ENCODE peak calls at places on chromosomes 7 and 10, in six cellular contexts. One of them, this sample, is unnamed.

GRCh38 chr7:101106387-101106786 is 20.5 kb upstream of the SERPINE1 start:
- DNase-seq in effector CD4-positive, alpha-beta T cell: no peak
- DNase-seq in AG08396: no peak
- DNase-seq in stimulated activated CD4-positive, alpha-beta T cell treated with anti-CD3 and anti-CD28 coated beads, Interleukin-2, amount 100 ng/mL, for 48 hours: no peak
- DNase-seq in stimulated activated CD8-positive, alpha-beta memory T cell treated with anti-CD3 and anti-CD28 coated beads, Interleukin-2, amount 100 ng/mL, for 1 hour: no peak
- DNase-seq in naive thymus-derived CD8-positive, alpha-beta T cell: no peak
- DNase-seq in this sample: no peak

GRCh38 chr10:28241766-28242399 is 61.0 kb downstream of the MPP7 start:
- DNase-seq in stimulated activated CD8-positive, alpha-beta memory T cell treated with anti-CD3 and anti-CD28 coated beads, Interleukin-2, amount 100 ng/mL, for 1 hour: no peak
- DNase-seq in naive thymus-derived CD8-positive, alpha-beta T cell: peak; percentile 53
- DNase-seq in stimulated activated CD4-positive, alpha-beta T cell treated with anti-CD3 and anti-CD28 coated beads, Interleukin-2, amount 100 ng/mL, for 48 hours: peak; percentile 37
- DNase-seq in AG08396: peak; percentile 44
- DNase-seq in effector CD4-positive, alpha-beta T cell: peak; percentile 31
- DNase-seq in this sample: no peak

GRCh38 chr10:67763499-67764011 is 67.6 kb upstream of the CTNNA3 start:
- DNase-seq in stimulated activated CD4-positive, alpha-beta T cell treated with anti-CD3 and anti-CD28 coated beads, Interleukin-2, amount 100 ng/mL, for 48 hours: peak; percentile 71
- DNase-seq in stimulated activated CD8-positive, alpha-beta memory T cell treated with anti-CD3 and anti-CD28 coated beads, Interleukin-2, amount 100 ng/mL, for 1 hour: peak; percentile 71
- DNase-seq in naive thymus-derived CD8-positive, alpha-beta T cell: peak; percentile 89
- DNase-seq in effector CD4-positive, alpha-beta T cell: peak; percentile 59
- DNase-seq in AG08396: peak; percentile 67
- DNase-seq in this sample: peak; percentile 43

GRCh38 chr10:8061274-8062211 is 7.1 kb downstream of the GATA3 start:
- DNase-seq in naive thymus-derived CD8-positive, alpha-beta T cell: peak; percentile 68
- DNase-seq in stimulated activated CD4-positive, alpha-beta T cell treated with anti-CD3 and anti-CD28 coated beads, Interleukin-2, amount 100 ng/mL, for 48 hours: no peak
- DNase-seq in AG08396: no peak
- DNase-seq in stimulated activated CD8-positive, alpha-beta memory T cell treated with anti-CD3 and anti-CD28 coated beads, Interleukin-2, amount 100 ng/mL, for 1 hour: no peak
- DNase-seq in effector CD4-positive, alpha-beta T cell: peak; percentile 40
- DNase-seq in this sample: no peak

GRCh38 chr7:52723606-52724005 is 311.8 kb upstream of the POM121L12 start:
- DNase-seq in AG08396: no peak
- DNase-seq in stimulated activated CD4-positive, alpha-beta T cell treated with anti-CD3 and anti-CD28 coated beads, Interleukin-2, amount 100 ng/mL, for 48 hours: no peak
- DNase-seq in effector CD4-positive, alpha-beta T cell: no peak
- DNase-seq in naive thymus-derived CD8-positive, alpha-beta T cell: no peak
- DNase-seq in stimulated activated CD8-positive, alpha-beta memory T cell treated with anti-CD3 and anti-CD28 coated beads, Interleukin-2, amount 100 ng/mL, for 1 hour: no peak
- DNase-seq in this sample: no peak

GRCh38 chr7:113775401-113775800 is 143.4 kb downstream of the PPP1R3A start:
- DNase-seq in effector CD4-positive, alpha-beta T cell: no peak
- DNase-seq in stimulated activated CD4-positive, alpha-beta T cell treated with anti-CD3 and anti-CD28 coated beads, Interleukin-2, amount 100 ng/mL, for 48 hours: no peak
- DNase-seq in naive thymus-derived CD8-positive, alpha-beta T cell: no peak
- DNase-seq in AG08396: no peak
- DNase-seq in stimulated activated CD8-positive, alpha-beta memory T cell treated with anti-CD3 and anti-CD28 coated beads, Interleukin-2, amount 100 ng/mL, for 1 hour: no peak
- DNase-seq in this sample: no peak

GRCh38 chr7:115976651-115977050 is 53.9 kb downstream of the TFEC start:
- DNase-seq in AG08396: no peak
- DNase-seq in effector CD4-positive, alpha-beta T cell: no peak
- DNase-seq in naive thymus-derived CD8-positive, alpha-beta T cell: no peak
- DNase-seq in stimulated activated CD4-positive, alpha-beta T cell treated with anti-CD3 and anti-CD28 coated beads, Interleukin-2, amount 100 ng/mL, for 48 hours: no peak
- DNase-seq in stimulated activated CD8-positive, alpha-beta memory T cell treated with anti-CD3 and anti-CD28 coated beads, Interleukin-2, amount 100 ng/mL, for 1 hour: no peak
- DNase-seq in this sample: no peak

GRCh38 chr7:29319719-29320521 is 125.3 kb downstream of the CHN2 start:
- DNase-seq in AG08396: no peak
- DNase-seq in effector CD4-positive, alpha-beta T cell: no peak
- DNase-seq in naive thymus-derived CD8-positive, alpha-beta T cell: no peak
- DNase-seq in stimulated activated CD4-positive, alpha-beta T cell treated with anti-CD3 and anti-CD28 coated beads, Interleukin-2, amount 100 ng/mL, for 48 hours: no peak
- DNase-seq in stimulated activated CD8-positive, alpha-beta memory T cell treated with anti-CD3 and anti-CD28 coated beads, Interleukin-2, amount 100 ng/mL, for 1 hour: no peak
- DNase-seq in this sample: no peak

GRCh38 chr10:6660460-6660859 is 80.4 kb upstream of the PRKCQ start:
- DNase-seq in naive thymus-derived CD8-positive, alpha-beta T cell: no peak
- DNase-seq in AG08396: no peak
- DNase-seq in stimulated activated CD4-positive, alpha-beta T cell treated with anti-CD3 and anti-CD28 coated beads, Interleukin-2, amount 100 ng/mL, for 48 hours: no peak
- DNase-seq in stimulated activated CD8-positive, alpha-beta memory T cell treated with anti-CD3 and anti-CD28 coated beads, Interleukin-2, amount 100 ng/mL, for 1 hour: no peak
- DNase-seq in effector CD4-positive, alpha-beta T cell: no peak
- DNase-seq in this sample: no peak

GRCh38 chr7:134302120-134302519 is 14.6 kb downstream of the SLC35B4 start:
- DNase-seq in effector CD4-positive, alpha-beta T cell: no peak
- DNase-seq in AG08396: peak; percentile 13
- DNase-seq in stimulated activated CD8-positive, alpha-beta memory T cell treated with anti-CD3 and anti-CD28 coated beads, Interleukin-2, amount 100 ng/mL, for 1 hour: no peak
- DNase-seq in naive thymus-derived CD8-positive, alpha-beta T cell: no peak
- DNase-seq in stimulated activated CD4-positive, alpha-beta T cell treated with anti-CD3 and anti-CD28 coated beads, Interleukin-2, amount 100 ng/mL, for 48 hours: no peak
- DNase-seq in this sample: no peak

GRCh38 chr10:4623757-4624420 is 202.1 kb upstream of the AKR1E2 start:
- DNase-seq in stimulated activated CD4-positive, alpha-beta T cell treated with anti-CD3 and anti-CD28 coated beads, Interleukin-2, amount 100 ng/mL, for 48 hours: no peak
- DNase-seq in stimulated activated CD8-positive, alpha-beta memory T cell treated with anti-CD3 and anti-CD28 coated beads, Interleukin-2, amount 100 ng/mL, for 1 hour: no peak
- DNase-seq in naive thymus-derived CD8-positive, alpha-beta T cell: no peak
- DNase-seq in effector CD4-positive, alpha-beta T cell: no peak
- DNase-seq in AG08396: no peak
- DNase-seq in this sample: no peak

GRCh38 chr7:118858651-118859149 is 634.2 kb downstream of the ANKRD7 start:
- DNase-seq in AG08396: no peak
- DNase-seq in naive thymus-derived CD8-positive, alpha-beta T cell: no peak
- DNase-seq in effector CD4-positive, alpha-beta T cell: no peak
- DNase-seq in stimulated activated CD4-positive, alpha-beta T cell treated with anti-CD3 and anti-CD28 coated beads, Interleukin-2, amount 100 ng/mL, for 48 hours: no peak
- DNase-seq in stimulated activated CD8-positive, alpha-beta memory T cell treated with anti-CD3 and anti-CD28 coated beads, Interleukin-2, amount 100 ng/mL, for 1 hour: no peak
- DNase-seq in this sample: no peak

GRCh38 chr10:132376394-132376851 is 20.6 kb upstream of the PWWP2B start:
- DNase-seq in stimulated activated CD8-positive, alpha-beta memory T cell treated with anti-CD3 and anti-CD28 coated beads, Interleukin-2, amount 100 ng/mL, for 1 hour: no peak
- DNase-seq in naive thymus-derived CD8-positive, alpha-beta T cell: no peak
- DNase-seq in AG08396: no peak
- DNase-seq in effector CD4-positive, alpha-beta T cell: no peak
- DNase-seq in stimulated activated CD4-positive, alpha-beta T cell treated with anti-CD3 and anti-CD28 coated beads, Interleukin-2, amount 100 ng/mL, for 48 hours: no peak
- DNase-seq in this sample: no peak

GRCh38 chr10:33052476-33052875 is 94.4 kb upstream of the ITGB1 start:
- DNase-seq in naive thymus-derived CD8-positive, alpha-beta T cell: no peak
- DNase-seq in effector CD4-positive, alpha-beta T cell: no peak
- DNase-seq in stimulated activated CD4-positive, alpha-beta T cell treated with anti-CD3 and anti-CD28 coated beads, Interleukin-2, amount 100 ng/mL, for 48 hours: no peak
- DNase-seq in AG08396: no peak
- DNase-seq in stimulated activated CD8-positive, alpha-beta memory T cell treated with anti-CD3 and anti-CD28 coated beads, Interleukin-2, amount 100 ng/mL, for 1 hour: no peak
- DNase-seq in this sample: no peak

GRCh38 chr7:139680676-139681462 is 96.9 kb downstream of the HIPK2 start:
- DNase-seq in stimulated activated CD8-positive, alpha-beta memory T cell treated with anti-CD3 and anti-CD28 coated beads, Interleukin-2, amount 100 ng/mL, for 1 hour: peak; percentile 34
- DNase-seq in naive thymus-derived CD8-positive, alpha-beta T cell: no peak
- DNase-seq in AG08396: peak; percentile 84
- DNase-seq in stimulated activated CD4-positive, alpha-beta T cell treated with anti-CD3 and anti-CD28 coated beads, Interleukin-2, amount 100 ng/mL, for 48 hours: peak; percentile 70
- DNase-seq in effector CD4-positive, alpha-beta T cell: peak; percentile 12
- DNase-seq in this sample: no peak

GRCh38 chr10:35898722-35899485 is 256.8 kb upstream of the FZD8 start:
- DNase-seq in effector CD4-positive, alpha-beta T cell: no peak
- DNase-seq in stimulated activated CD4-positive, alpha-beta T cell treated with anti-CD3 and anti-CD28 coated beads, Interleukin-2, amount 100 ng/mL, for 48 hours: no peak
- DNase-seq in AG08396: no peak
- DNase-seq in stimulated activated CD8-positive, alpha-beta memory T cell treated with anti-CD3 and anti-CD28 coated beads, Interleukin-2, amount 100 ng/mL, for 1 hour: no peak
- DNase-seq in naive thymus-derived CD8-positive, alpha-beta T cell: no peak
- DNase-seq in this sample: no peak

GRCh38 chr10:483266-483665 is 206.2 kb downstream of the DIP2C start:
- DNase-seq in AG08396: no peak
- DNase-seq in naive thymus-derived CD8-positive, alpha-beta T cell: no peak
- DNase-seq in stimulated activated CD4-positive, alpha-beta T cell treated with anti-CD3 and anti-CD28 coated beads, Interleukin-2, amount 100 ng/mL, for 48 hours: no peak
- DNase-seq in effector CD4-positive, alpha-beta T cell: no peak
- DNase-seq in stimulated activated CD8-positive, alpha-beta memory T cell treated with anti-CD3 and anti-CD28 coated beads, Interleukin-2, amount 100 ng/mL, for 1 hour: no peak
- DNase-seq in this sample: no peak

GRCh38 chr7:42272793-42273665 is 36.0 kb upstream of the GLI3 start:
- DNase-seq in stimulated activated CD8-positive, alpha-beta memory T cell treated with anti-CD3 and anti-CD28 coated beads, Interleukin-2, amount 100 ng/mL, for 1 hour: no peak
- DNase-seq in effector CD4-positive, alpha-beta T cell: no peak
- DNase-seq in naive thymus-derived CD8-positive, alpha-beta T cell: no peak
- DNase-seq in stimulated activated CD4-positive, alpha-beta T cell treated with anti-CD3 and anti-CD28 coated beads, Interleukin-2, amount 100 ng/mL, for 48 hours: no peak
- DNase-seq in AG08396: peak; percentile 22
- DNase-seq in this sample: no peak

GRCh38 chr10:22370320-22370719 is 25.0 kb downstream of the SPAG6 start:
- DNase-seq in naive thymus-derived CD8-positive, alpha-beta T cell: no peak
- DNase-seq in effector CD4-positive, alpha-beta T cell: no peak
- DNase-seq in stimulated activated CD4-positive, alpha-beta T cell treated with anti-CD3 and anti-CD28 coated beads, Interleukin-2, amount 100 ng/mL, for 48 hours: no peak
- DNase-seq in AG08396: no peak
- DNase-seq in stimulated activated CD8-positive, alpha-beta memory T cell treated with anti-CD3 and anti-CD28 coated beads, Interleukin-2, amount 100 ng/mL, for 1 hour: no peak
- DNase-seq in this sample: no peak

GRCh38 chr10:21368022-21368582 is 157.4 kb downstream of the SKIDA1 start:
- DNase-seq in stimulated activated CD8-positive, alpha-beta memory T cell treated with anti-CD3 and anti-CD28 coated beads, Interleukin-2, amount 100 ng/mL, for 1 hour: no peak
- DNase-seq in effector CD4-positive, alpha-beta T cell: no peak
- DNase-seq in stimulated activated CD4-positive, alpha-beta T cell treated with anti-CD3 and anti-CD28 coated beads, Interleukin-2, amount 100 ng/mL, for 48 hours: no peak
- DNase-seq in AG08396: no peak
- DNase-seq in naive thymus-derived CD8-positive, alpha-beta T cell: no peak
- DNase-seq in this sample: no peak

GRCh38 chr7:56218510-56218909 is 102.3 kb upstream of the NUPR2 start:
- DNase-seq in stimulated activated CD8-positive, alpha-beta memory T cell treated with anti-CD3 and anti-CD28 coated beads, Interleukin-2, amount 100 ng/mL, for 1 hour: no peak
- DNase-seq in stimulated activated CD4-positive, alpha-beta T cell treated with anti-CD3 and anti-CD28 coated beads, Interleukin-2, amount 100 ng/mL, for 48 hours: no peak
- DNase-seq in effector CD4-positive, alpha-beta T cell: no peak
- DNase-seq in naive thymus-derived CD8-positive, alpha-beta T cell: no peak
- DNase-seq in AG08396: no peak
- DNase-seq in this sample: no peak

GRCh38 chr7:1966631-1967200 is 266.0 kb downstream of the MAD1L1 start:
- DNase-seq in AG08396: no peak
- DNase-seq in naive thymus-derived CD8-positive, alpha-beta T cell: no peak
- DNase-seq in stimulated activated CD8-positive, alpha-beta memory T cell treated with anti-CD3 and anti-CD28 coated beads, Interleukin-2, amount 100 ng/mL, for 1 hour: no peak
- DNase-seq in stimulated activated CD4-positive, alpha-beta T cell treated with anti-CD3 and anti-CD28 coated beads, Interleukin-2, amount 100 ng/mL, for 48 hours: no peak
- DNase-seq in effector CD4-positive, alpha-beta T cell: no peak
- DNase-seq in this sample: no peak

GRCh38 chr10:25536027-25536426 is 361.2 kb downstream of the GPR158 start:
- DNase-seq in AG08396: no peak
- DNase-seq in stimulated activated CD8-positive, alpha-beta memory T cell treated with anti-CD3 and anti-CD28 coated beads, Interleukin-2, amount 100 ng/mL, for 1 hour: no peak
- DNase-seq in effector CD4-positive, alpha-beta T cell: no peak
- DNase-seq in naive thymus-derived CD8-positive, alpha-beta T cell: no peak
- DNase-seq in stimulated activated CD4-positive, alpha-beta T cell treated with anti-CD3 and anti-CD28 coated beads, Interleukin-2, amount 100 ng/mL, for 48 hours: no peak
- DNase-seq in this sample: no peak

GRCh38 chr10:3273966-3274365 is 101.4 kb upstream of the PITRM1 start:
- DNase-seq in effector CD4-positive, alpha-beta T cell: no peak
- DNase-seq in naive thymus-derived CD8-positive, alpha-beta T cell: no peak
- DNase-seq in AG08396: no peak
- DNase-seq in stimulated activated CD4-positive, alpha-beta T cell treated with anti-CD3 and anti-CD28 coated beads, Interleukin-2, amount 100 ng/mL, for 48 hours: no peak
- DNase-seq in stimulated activated CD8-positive, alpha-beta memory T cell treated with anti-CD3 and anti-CD28 coated beads, Interleukin-2, amount 100 ng/mL, for 1 hour: no peak
- DNase-seq in this sample: peak; percentile 74

GRCh38 chr10:112835933-112836564 is 114.0 kb upstream of the TCF7L2 start:
- DNase-seq in stimulated activated CD4-positive, alpha-beta T cell treated with anti-CD3 and anti-CD28 coated beads, Interleukin-2, amount 100 ng/mL, for 48 hours: no peak
- DNase-seq in effector CD4-positive, alpha-beta T cell: no peak
- DNase-seq in stimulated activated CD8-positive, alpha-beta memory T cell treated with anti-CD3 and anti-CD28 coated beads, Interleukin-2, amount 100 ng/mL, for 1 hour: no peak
- DNase-seq in AG08396: peak; percentile 30
- DNase-seq in naive thymus-derived CD8-positive, alpha-beta T cell: no peak
- DNase-seq in this sample: peak; percentile 54

GRCh38 chr7:24457215-24457549 is 116.1 kb upstream of the PALS2 start:
- DNase-seq in stimulated activated CD8-positive, alpha-beta memory T cell treated with anti-CD3 and anti-CD28 coated beads, Interleukin-2, amount 100 ng/mL, for 1 hour: no peak
- DNase-seq in naive thymus-derived CD8-positive, alpha-beta T cell: no peak
- DNase-seq in AG08396: no peak
- DNase-seq in stimulated activated CD4-positive, alpha-beta T cell treated with anti-CD3 and anti-CD28 coated beads, Interleukin-2, amount 100 ng/mL, for 48 hours: no peak
- DNase-seq in effector CD4-positive, alpha-beta T cell: no peak
- DNase-seq in this sample: no peak

GRCh38 chr7:131786204-131786603 is 229.8 kb upstream of the PODXL start:
- DNase-seq in stimulated activated CD8-positive, alpha-beta memory T cell treated with anti-CD3 and anti-CD28 coated beads, Interleukin-2, amount 100 ng/mL, for 1 hour: no peak
- DNase-seq in naive thymus-derived CD8-positive, alpha-beta T cell: no peak
- DNase-seq in AG08396: no peak
- DNase-seq in stimulated activated CD4-positive, alpha-beta T cell treated with anti-CD3 and anti-CD28 coated beads, Interleukin-2, amount 100 ng/mL, for 48 hours: no peak
- DNase-seq in effector CD4-positive, alpha-beta T cell: no peak
- DNase-seq in this sample: no peak

GRCh38 chr7:940599-941408 is 13.7 kb downstream of the ADAP1 start:
- DNase-seq in stimulated activated CD8-positive, alpha-beta memory T cell treated with anti-CD3 and anti-CD28 coated beads, Interleukin-2, amount 100 ng/mL, for 1 hour: no peak
- DNase-seq in effector CD4-positive, alpha-beta T cell: no peak
- DNase-seq in AG08396: no peak
- DNase-seq in naive thymus-derived CD8-positive, alpha-beta T cell: no peak
- DNase-seq in stimulated activated CD4-positive, alpha-beta T cell treated with anti-CD3 and anti-CD28 coated beads, Interleukin-2, amount 100 ng/mL, for 48 hours: no peak
- DNase-seq in this sample: no peak

GRCh38 chr10:81414038-81414437 is 461.0 kb upstream of the NRG3 start:
- DNase-seq in stimulated activated CD8-positive, alpha-beta memory T cell treated with anti-CD3 and anti-CD28 coated beads, Interleukin-2, amount 100 ng/mL, for 1 hour: no peak
- DNase-seq in stimulated activated CD4-positive, alpha-beta T cell treated with anti-CD3 and anti-CD28 coated beads, Interleukin-2, amount 100 ng/mL, for 48 hours: no peak
- DNase-seq in AG08396: no peak
- DNase-seq in naive thymus-derived CD8-positive, alpha-beta T cell: no peak
- DNase-seq in effector CD4-positive, alpha-beta T cell: no peak
- DNase-seq in this sample: no peak

GRCh38 chr7:85052894-85053293 is 134.0 kb downstream of the SEMA3D start:
- DNase-seq in naive thymus-derived CD8-positive, alpha-beta T cell: no peak
- DNase-seq in effector CD4-positive, alpha-beta T cell: no peak
- DNase-seq in stimulated activated CD4-positive, alpha-beta T cell treated with anti-CD3 and anti-CD28 coated beads, Interleukin-2, amount 100 ng/mL, for 48 hours: no peak
- DNase-seq in AG08396: no peak
- DNase-seq in stimulated activated CD8-positive, alpha-beta memory T cell treated with anti-CD3 and anti-CD28 coated beads, Interleukin-2, amount 100 ng/mL, for 1 hour: no peak
- DNase-seq in this sample: no peak

GRCh38 chr10:104317195-104318095 is 20.8 kb downstream of the ITPRIP start:
- DNase-seq in stimulated activated CD4-positive, alpha-beta T cell treated with anti-CD3 and anti-CD28 coated beads, Interleukin-2, amount 100 ng/mL, for 48 hours: no peak
- DNase-seq in AG08396: peak; percentile 62
- DNase-seq in effector CD4-positive, alpha-beta T cell: no peak
- DNase-seq in naive thymus-derived CD8-positive, alpha-beta T cell: no peak
- DNase-seq in stimulated activated CD8-positive, alpha-beta memory T cell treated with anti-CD3 and anti-CD28 coated beads, Interleukin-2, amount 100 ng/mL, for 1 hour: no peak
- DNase-seq in this sample: no peak

GRCh38 chr10:94036664-94037033 is 42.9 kb downstream of the PLCE1 start:
- DNase-seq in naive thymus-derived CD8-positive, alpha-beta T cell: no peak
- DNase-seq in stimulated activated CD4-positive, alpha-beta T cell treated with anti-CD3 and anti-CD28 coated beads, Interleukin-2, amount 100 ng/mL, for 48 hours: no peak
- DNase-seq in effector CD4-positive, alpha-beta T cell: no peak
- DNase-seq in stimulated activated CD8-positive, alpha-beta memory T cell treated with anti-CD3 and anti-CD28 coated beads, Interleukin-2, amount 100 ng/mL, for 1 hour: no peak
- DNase-seq in AG08396: no peak
- DNase-seq in this sample: no peak

GRCh38 chr7:5330288-5330687 is 47.5 kb downstream of the SLC29A4 start:
- DNase-seq in AG08396: no peak
- DNase-seq in effector CD4-positive, alpha-beta T cell: no peak
- DNase-seq in stimulated activated CD8-positive, alpha-beta memory T cell treated with anti-CD3 and anti-CD28 coated beads, Interleukin-2, amount 100 ng/mL, for 1 hour: no peak
- DNase-seq in stimulated activated CD4-positive, alpha-beta T cell treated with anti-CD3 and anti-CD28 coated beads, Interleukin-2, amount 100 ng/mL, for 48 hours: no peak
- DNase-seq in naive thymus-derived CD8-positive, alpha-beta T cell: no peak
- DNase-seq in this sample: no peak

GRCh38 chr7:38223311-38223710 is 45.3 kb downstream of the STARD3NL start:
- DNase-seq in naive thymus-derived CD8-positive, alpha-beta T cell: no peak
- DNase-seq in effector CD4-positive, alpha-beta T cell: no peak
- DNase-seq in stimulated activated CD8-positive, alpha-beta memory T cell treated with anti-CD3 and anti-CD28 coated beads, Interleukin-2, amount 100 ng/mL, for 1 hour: no peak
- DNase-seq in AG08396: no peak
- DNase-seq in stimulated activated CD4-positive, alpha-beta T cell treated with anti-CD3 and anti-CD28 coated beads, Interleukin-2, amount 100 ng/mL, for 48 hours: no peak
- DNase-seq in this sample: no peak

GRCh38 chr7:1300636-1301035 is 68.0 kb downstream of the UNCX start:
- DNase-seq in naive thymus-derived CD8-positive, alpha-beta T cell: no peak
- DNase-seq in stimulated activated CD8-positive, alpha-beta memory T cell treated with anti-CD3 and anti-CD28 coated beads, Interleukin-2, amount 100 ng/mL, for 1 hour: no peak
- DNase-seq in AG08396: no peak
- DNase-seq in effector CD4-positive, alpha-beta T cell: no peak
- DNase-seq in stimulated activated CD4-positive, alpha-beta T cell treated with anti-CD3 and anti-CD28 coated beads, Interleukin-2, amount 100 ng/mL, for 48 hours: no peak
- DNase-seq in this sample: no peak

GRCh38 chr7:137564677-137565076 is 221.1 kb upstream of the PTN start:
- DNase-seq in stimulated activated CD8-positive, alpha-beta memory T cell treated with anti-CD3 and anti-CD28 coated beads, Interleukin-2, amount 100 ng/mL, for 1 hour: no peak
- DNase-seq in stimulated activated CD4-positive, alpha-beta T cell treated with anti-CD3 and anti-CD28 coated beads, Interleukin-2, amount 100 ng/mL, for 48 hours: no peak
- DNase-seq in effector CD4-positive, alpha-beta T cell: no peak
- DNase-seq in AG08396: no peak
- DNase-seq in naive thymus-derived CD8-positive, alpha-beta T cell: no peak
- DNase-seq in this sample: no peak

GRCh38 chr7:101866328-101866727 is 48.9 kb downstream of the CUX1 start:
- DNase-seq in stimulated activated CD8-positive, alpha-beta memory T cell treated with anti-CD3 and anti-CD28 coated beads, Interleukin-2, amount 100 ng/mL, for 1 hour: no peak
- DNase-seq in naive thymus-derived CD8-positive, alpha-beta T cell: no peak
- DNase-seq in AG08396: no peak
- DNase-seq in stimulated activated CD4-positive, alpha-beta T cell treated with anti-CD3 and anti-CD28 coated beads, Interleukin-2, amount 100 ng/mL, for 48 hours: no peak
- DNase-seq in effector CD4-positive, alpha-beta T cell: no peak
- DNase-seq in this sample: no peak

GRCh38 chr7:24069751-24070150 is 214.2 kb upstream of the NPY start:
- DNase-seq in stimulated activated CD8-positive, alpha-beta memory T cell treated with anti-CD3 and anti-CD28 coated beads, Interleukin-2, amount 100 ng/mL, for 1 hour: no peak
- DNase-seq in AG08396: no peak
- DNase-seq in naive thymus-derived CD8-positive, alpha-beta T cell: no peak
- DNase-seq in effector CD4-positive, alpha-beta T cell: no peak
- DNase-seq in stimulated activated CD4-positive, alpha-beta T cell treated with anti-CD3 and anti-CD28 coated beads, Interleukin-2, amount 100 ng/mL, for 48 hours: no peak
- DNase-seq in this sample: no peak

GRCh38 chr7:81769891-81770818 is at the start of gene HGF:
- DNase-seq in stimulated activated CD4-positive, alpha-beta T cell treated with anti-CD3 and anti-CD28 coated beads, Interleukin-2, amount 100 ng/mL, for 48 hours: no peak
- DNase-seq in AG08396: peak; percentile 67
- DNase-seq in naive thymus-derived CD8-positive, alpha-beta T cell: no peak
- DNase-seq in stimulated activated CD8-positive, alpha-beta memory T cell treated with anti-CD3 and anti-CD28 coated beads, Interleukin-2, amount 100 ng/mL, for 1 hour: no peak
- DNase-seq in effector CD4-positive, alpha-beta T cell: no peak
- DNase-seq in this sample: peak; percentile 20